ENCODE peak calls at places on chromosomes 11 and 22, in eight cellular contexts. O is endodermal cell, M is WERI-Rb-1, S is neural progenitor cell, U is IMR-90, Y is PC-3, T is upper lobe of right lung, R is uterus. X is an unnamed sample. For H3K36me3, the result is how much of the 10 kb centered on the place peaks cover.

GRCh38 chr11:81655351-81655750 is 1078.3 kb downstream of the FAM181B start:
- DNase-seq in Y (no peak), R (no peak), O (no peak), U (no peak), T (no peak), S (no peak), M (no peak), X (peak)

GRCh38 chr11:96506953-96507354 is 117.1 kb downstream of the JRKL start:
- DNase-seq in U (no peak), S (no peak), M (no peak), R (no peak), Y (no peak), T (no peak), O (no peak), X (no peak)

GRCh38 chr11:984576-984975 is 51.9 kb downstream of the MUC6 start:
- DNase-seq in R (no peak), O (no peak), Y (no peak), U (no peak), S (no peak), T (no peak), M (no peak), X (no peak)

GRCh38 chr11:121794671-121795070 is 321.3 kb downstream of the BLID start:
- DNase-seq in U (no peak), M (no peak), R (no peak), O (no peak), T (no peak), S (no peak), Y (no peak), X (no peak)

GRCh38 chr11:122655527-122656072 is at the start of gene UBASH3B:
- DNase-seq in T (peak), U (peak), Y (peak), O (peak), M (peak), S (peak), R (peak), X (peak)

GRCh38 chr11:72140661-72141060 is 5.1 kb downstream of the FOLR3 start:
- DNase-seq in R (no peak), Y (no peak), O (no peak), T (no peak), S (no peak), U (no peak), M (no peak), X (no peak)

GRCh38 chr11:95835351-95835750 is 45.1 kb downstream of the CEP57 start:
- DNase-seq in T (no peak), O (no peak), R (no peak), U (peak), S (no peak), Y (no peak), M (no peak), X (no peak)

GRCh38 chr11:116960916-116961315 is 123.5 kb upstream of the APOA1 start:
- DNase-seq in S (peak), R (no peak), U (peak), T (no peak), Y (peak), M (no peak), O (peak), X (peak)

GRCh38 chr11:77299528-77299993 is 1.9 kb downstream of the GDPD4 start:
- DNase-seq in O (no peak), M (no peak), T (no peak), R (no peak), S (no peak), U (peak), Y (peak), X (no peak)

GRCh38 chr11:35259529-35259928 is 120.6 kb downstream of the CD44 start:
- DNase-seq in O (no peak), M (no peak), U (no peak), R (no peak), Y (no peak), T (no peak), S (no peak), X (no peak)

GRCh38 chr22:44807232-44807631 is 54.9 kb downstream of the ARHGAP8 start:
- DNase-seq in R (no peak), T (no peak), M (no peak), Y (no peak), S (no peak), O (peak), U (no peak), X (no peak)

GRCh38 chr11:91350931-91351330 is 873.7 kb upstream of the FAT3 start:
- DNase-seq in S (peak), T (no peak), O (no peak), U (no peak), R (no peak), M (no peak), Y (no peak), X (no peak)

GRCh38 chr22:44580756-44581435 is 82.9 kb upstream of the RTL6 start:
- DNase-seq in S (no peak), U (no peak), O (peak), T (peak), R (no peak), M (no peak), Y (no peak), X (no peak)

GRCh38 chr11:121869478-121869877 is 246.5 kb downstream of the BLID start:
- DNase-seq in M (no peak), O (peak), Y (no peak), S (no peak), U (no peak), R (no peak), T (no peak), X (no peak)

GRCh38 chr11:706439-706956 is 467 bp downstream of the EPS8L2 start:
- DNase-seq in S (no peak), U (peak), T (no peak), R (no peak), O (peak), Y (peak), M (no peak), X (no peak)

GRCh38 chr11:41497974-41498373 is 38.5 kb upstream of the LRRC4C start:
- DNase-seq in M (no peak), Y (no peak), T (no peak), R (no peak), S (peak), U (no peak), O (peak), X (no peak)

GRCh38 chr11:78469905-78470304 is 52.3 kb upstream of the GAB2 start:
- DNase-seq in S (no peak), O (no peak), U (no peak), M (no peak), Y (no peak), R (no peak), T (no peak), X (no peak)

GRCh38 chr11:128627666-128628342 is 40.4 kb upstream of the ETS1 start:
- DNase-seq in Y (no peak), T (no peak), O (peak), S (no peak), M (no peak), U (no peak), R (no peak), X (no peak)

GRCh38 chr11:83272627-83273026 is 13.5 kb downstream of the CCDC90B start:
- DNase-seq in Y (peak), T (no peak), R (no peak), U (peak), S (no peak), O (no peak), M (no peak), X (peak)

GRCh38 chr11:66950113-66950535 is 8.1 kb downstream of the PC start:
- DNase-seq in S (no peak), O (peak), U (peak), R (no peak), M (peak), Y (peak), T (no peak), X (peak)

GRCh38 chr11:73236205-73236765 is 18.2 kb downstream of the P2RY2 start:
- DNase-seq in Y (no peak), T (peak), M (no peak), O (no peak), R (no peak), S (no peak), U (no peak), X (no peak)

GRCh38 chr11:7668464-7668863 is 4.8 kb downstream of the CYB5R2 start:
- DNase-seq in Y (no peak), O (no peak), R (no peak), T (no peak), M (no peak), S (no peak), U (no peak), X (no peak)

GRCh38 chr11:35794850-35795249 is 132.3 kb downstream of the TRIM44 start:
- DNase-seq in Y (peak), M (no peak), R (no peak), O (no peak), S (no peak), T (no peak), U (peak), X (peak)

GRCh38 chr11:18490736-18491485 is 35.3 kb downstream of the LDHAL6A start:
- DNase-seq in S (no peak), Y (no peak), O (no peak), U (no peak), T (no peak), M (no peak), R (no peak), X (no peak)

DNA sequence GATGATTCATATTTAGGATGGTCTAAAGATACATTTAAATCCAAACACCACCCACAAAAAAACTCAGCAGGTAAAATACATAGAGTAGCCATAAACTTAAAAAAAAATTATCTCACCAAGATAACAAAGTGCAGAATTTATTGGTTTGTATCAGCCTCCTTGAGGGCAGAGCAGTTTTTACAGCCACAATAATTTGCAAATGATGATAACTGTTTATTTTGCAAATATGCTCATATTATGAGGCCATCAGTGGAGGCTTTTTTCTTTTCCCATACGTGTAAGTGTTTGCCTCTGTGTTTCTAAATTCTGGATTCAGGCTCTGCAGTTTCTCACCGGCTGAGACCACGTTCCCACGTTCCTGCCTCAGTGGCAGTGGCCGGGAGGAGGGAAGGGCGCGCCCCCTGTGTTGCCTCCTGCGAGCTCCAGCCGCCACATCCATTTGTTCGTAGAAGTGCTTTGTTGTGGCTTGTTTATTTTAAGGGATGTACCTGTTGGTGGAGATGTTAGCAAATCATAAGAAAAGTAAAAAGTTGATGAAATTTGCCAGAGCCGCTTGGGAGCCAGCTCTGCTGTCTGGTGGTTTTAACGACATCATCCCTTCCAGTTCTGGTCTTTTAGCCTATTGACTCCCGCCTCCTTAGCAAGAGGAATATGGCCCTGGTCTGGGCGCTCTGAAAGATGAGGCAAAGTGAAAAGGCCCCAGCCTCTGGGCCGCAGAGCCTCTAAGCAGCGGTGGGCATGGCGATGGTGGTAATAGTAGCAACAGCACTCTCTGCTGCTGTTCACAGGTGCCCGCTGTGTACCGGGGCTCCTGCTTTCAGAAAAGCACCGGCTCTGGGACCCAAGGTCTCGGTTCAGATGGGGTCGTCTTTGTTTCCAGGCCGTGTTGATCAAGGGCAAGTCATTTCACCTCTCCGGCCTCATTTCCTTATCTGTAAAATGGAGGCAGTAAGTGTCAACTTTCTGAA is 66.7 kb upstream of the PPARA start:
- DNase-seq in Y (no peak), U (no peak), S (no peak), R (peak), M (no peak), O (no peak), T (peak), X (no peak)
- H3K36me3 ChIP-seq in Y (under half), U (under half), S (under half), R (under half), M (under half), O (under half), T (under half), X (under half)

GRCh38 chr11:47723041-47723440 is 7.9 kb upstream of the AGBL2 start:
- DNase-seq in S (no peak), M (no peak), T (no peak), U (no peak), O (no peak), R (no peak), Y (no peak), X (no peak)

GRCh38 chr11:47726878-47727514 is 11.8 kb upstream of the AGBL2 start:
- DNase-seq in S (no peak), T (no peak), U (no peak), Y (no peak), R (no peak), M (no peak), O (no peak), X (no peak)

GRCh38 chr11:47724041-47724729 is 9.0 kb upstream of the AGBL2 start:
- DNase-seq in U (peak), T (no peak), S (no peak), O (no peak), R (no peak), Y (peak), M (no peak), X (peak)

GRCh38 chr11:47720651-47721050 is 5.5 kb upstream of the AGBL2 start:
- DNase-seq in R (no peak), M (no peak), O (no peak), T (no peak), S (no peak), U (no peak), Y (no peak), X (no peak)

DNA sequence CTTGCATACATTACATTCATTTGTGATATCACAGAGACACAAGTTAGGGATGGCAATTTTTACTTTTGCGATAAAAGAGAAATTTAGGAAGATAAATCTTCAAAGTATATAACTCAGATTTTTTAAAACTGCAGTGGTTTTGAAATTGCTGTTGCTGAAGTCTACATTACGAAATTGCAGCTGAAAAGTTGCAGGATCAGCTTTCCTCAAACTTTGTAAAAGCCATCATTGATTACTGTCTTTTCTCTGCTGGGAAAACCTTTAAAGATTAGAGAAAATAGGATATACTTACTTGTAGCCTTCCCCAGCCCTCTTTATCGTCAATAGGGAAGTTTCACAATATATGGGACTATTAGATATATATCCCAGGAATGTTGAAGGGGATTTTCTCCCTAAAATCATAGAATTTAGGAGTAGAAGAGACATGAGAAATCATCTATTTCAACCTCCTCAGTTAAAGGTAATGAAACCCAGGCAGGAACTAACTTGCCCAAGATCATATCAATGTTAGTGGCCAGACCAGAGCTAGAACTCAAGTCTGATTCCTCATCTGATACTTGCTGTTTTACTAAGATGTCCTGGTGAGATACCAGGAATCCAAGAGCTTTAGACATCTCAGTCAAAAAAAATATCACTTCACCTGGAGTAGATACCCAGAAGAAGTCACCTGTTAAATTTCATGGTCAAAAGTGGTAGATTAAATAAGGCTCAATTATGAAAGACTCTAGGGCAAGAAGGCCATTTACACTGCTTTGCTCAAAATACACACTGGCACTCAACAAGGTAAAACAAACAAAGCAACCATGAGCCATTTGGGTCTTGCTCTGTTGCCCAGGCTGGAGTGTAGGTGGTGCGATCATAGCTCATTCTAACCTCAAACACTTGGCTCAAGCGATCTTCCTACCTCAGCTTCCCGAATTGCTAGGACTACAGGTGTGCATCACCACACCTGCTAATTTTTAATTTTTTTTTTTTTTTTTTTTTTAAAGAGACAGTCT is 10.6 kb upstream of the AGBL2 start:
- DNase-seq in M (no peak), R (no peak), U (no peak), Y (no peak), O (no peak), T (no peak), S (no peak), X (no peak)
- H3K27ac ChIP-seq in M (no peak), R (no peak), U (no peak), Y (no peak), O (no peak), T (no peak), S (no peak), X (no peak)

GRCh38 chr11:93267383-93267782 is 63.2 kb upstream of the DEUP1 start:
- DNase-seq in U (no peak), S (no peak), T (peak), M (no peak), Y (no peak), O (peak), R (no peak), X (no peak)
- H3K36me3 ChIP-seq in U (under half), S (under half), T (under half), M (under half), Y (under half), O (under half), R (under half), X (under half)

GRCh38 chr11:3127706-3128355 is 37.3 kb downstream of the OSBPL5 start:
- DNase-seq in O (no peak), Y (no peak), S (no peak), M (no peak), T (peak), R (peak), U (no peak), X (no peak)
- H3K27ac ChIP-seq in O (no peak), Y (no peak), S (no peak), M (no peak), T (peak), R (peak), U (no peak), X (no peak)

GRCh38 chr11:10514210-10514609 is 26.8 kb downstream of the RNF141 start:
- DNase-seq in T (no peak), R (no peak), S (no peak), Y (peak), M (no peak), U (peak), O (no peak), X (no peak)
- H3K36me3 ChIP-seq in T (under half), R (under half), S (under half), Y (under half), M (under half), U (under half), O (under half), X (under half)

DNA sequence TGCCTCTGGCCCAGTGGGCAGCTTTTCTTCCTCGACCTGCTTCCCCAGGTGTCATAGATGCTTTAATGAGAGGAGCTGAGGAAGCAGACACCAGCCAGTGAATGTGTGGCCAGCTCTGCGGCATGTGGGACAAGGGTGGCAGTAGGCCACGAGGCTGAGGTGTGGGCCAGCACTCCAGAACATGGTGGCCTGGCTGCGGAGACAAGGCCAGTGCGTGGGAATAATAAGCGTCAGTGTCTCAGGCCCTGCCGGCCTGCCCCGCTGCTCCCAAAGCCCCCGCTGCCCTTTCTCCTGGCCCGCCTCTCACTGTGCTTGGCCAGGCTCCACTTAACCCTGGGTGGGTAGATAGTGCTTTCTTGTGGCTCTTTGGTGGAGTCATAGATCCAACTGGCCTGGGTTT is 2.1 kb downstream of the MAPK8IP1 start:
- DNase-seq in T (no peak), U (no peak), M (no peak), O (no peak), R (no peak), S (no peak), Y (no peak), X (no peak)
- H3K27ac ChIP-seq in T (no peak), U (no peak), M (no peak), O (no peak), R (no peak), S (no peak), Y (no peak), X (no peak)

X was measured in brain microvascular endothelial cell.